ENCODE peak calls at places on chromosome 22, in eight cellular contexts. Z, Q, H, S, I, D, F and L are unnamed samples.

GRCh38 chr22:44816141-44816540 is 63.8 kb downstream of the ARHGAP8 start:
- ATAC-seq in Z (no peak), Q (no peak), H (no peak), S (no peak), I (no peak), D (no peak), F (no peak), L (no peak)

GRCh38 chr22:36397081-36397766 is 9.5 kb upstream of the MYH9 start:
- ATAC-seq in Z (no peak), Q (no peak), H (no peak), S (peak; percentile 31), I (no peak), D (peak; percentile 31), F (no peak), L (no peak)

GRCh38 chr22:50469377-50470305 is 5.2 kb downstream of the SBF1 start:
- ATAC-seq in Z (peak; percentile 80), Q (peak; percentile 83), H (peak; percentile 77), S (peak; percentile 22), I (peak; percentile 89), D (peak; percentile 43), F (peak; percentile 89), L (peak; percentile 87)

GRCh38 chr22:17257578-17257977 is 38.3 kb upstream of the ADA2 start:
- ATAC-seq in Z (peak; percentile 2), Q (no peak), H (peak; percentile 4), S (no peak), I (no peak), D (peak; percentile 19), F (no peak), L (peak; percentile 3)

GRCh38 chr22:25025586-25025985 is 73.1 kb downstream of the KIAA1671 start:
- ATAC-seq in Z (no peak), Q (no peak), H (no peak), S (peak; percentile 64), I (no peak), D (peak; percentile 62), F (no peak), L (no peak)

GRCh38 chr22:20438678-20439492 is 1.3 kb upstream of the SCARF2 start:
- ATAC-seq in Z (peak; percentile 25), Q (no peak), H (no peak), S (peak; percentile 41), I (no peak), D (peak; percentile 4), F (no peak), L (no peak)

GRCh38 chr22:25111579-25112517 is 87.8 kb upstream of the CRYBB3 start:
- ATAC-seq in Z (peak; percentile 66), Q (no peak), H (no peak), S (peak; percentile 63), I (no peak), D (peak; percentile 51), F (no peak), L (no peak)

GRCh38 chr22:30470655-30471054 is 1.2 kb downstream of the SEC14L3 start:
- ATAC-seq in Z (no peak), Q (no peak), H (no peak), S (no peak), I (no peak), D (no peak), F (no peak), L (no peak)

GRCh38 chr22:27348634-27349033 is 452.9 kb downstream of the MN1 start:
- ATAC-seq in Z (no peak), Q (no peak), H (no peak), S (no peak), I (no peak), D (peak; percentile 51), F (no peak), L (no peak)